ENCODE peak calls at places on chromosome 17, in eight cellular contexts. One of them, this sample, is unnamed.

GRCh38 chr17:79490530-79490929 is 120.3 kb downstream of the RBFOX3 start:
- DNase-seq in OCI-M1: no peak
- DNase-seq in ELR: no peak
- DNase-seq in stimulated activated CD4-positive, alpha-beta T cell treated with anti-CD3 and anti-CD28 coated beads, Interleukin-2, amount 100 ng/mL, for 24 hours: no peak
- DNase-seq in hypothalamus: no peak
- DNase-seq in endothelial cell: no peak
- DNase-seq in neural crest cell: no peak
- DNase-seq in HCEC 1CT: no peak
- DNase-seq in this sample: no peak

GRCh38 chr17:10151667-10152496 is 46.5 kb downstream of the GAS7 start:
- DNase-seq in OCI-M1: peak
- DNase-seq in ELR: no peak
- DNase-seq in stimulated activated CD4-positive, alpha-beta T cell treated with anti-CD3 and anti-CD28 coated beads, Interleukin-2, amount 100 ng/mL, for 24 hours: no peak
- DNase-seq in hypothalamus: no peak
- DNase-seq in endothelial cell: no peak
- DNase-seq in neural crest cell: no peak
- DNase-seq in HCEC 1CT: no peak
- DNase-seq in this sample: peak

GRCh38 chr17:76461765-76462555 is 5.4 kb upstream of the AANAT start:
- DNase-seq in OCI-M1: no peak
- DNase-seq in ELR: no peak
- DNase-seq in stimulated activated CD4-positive, alpha-beta T cell treated with anti-CD3 and anti-CD28 coated beads, Interleukin-2, amount 100 ng/mL, for 24 hours: no peak
- DNase-seq in hypothalamus: no peak
- DNase-seq in endothelial cell: no peak
- DNase-seq in neural crest cell: no peak
- DNase-seq in HCEC 1CT: no peak
- DNase-seq in this sample: no peak

GRCh38 chr17:80108321-80108971 is 7.1 kb downstream of the GAA start:
- DNase-seq in OCI-M1: no peak
- DNase-seq in ELR: no peak
- DNase-seq in stimulated activated CD4-positive, alpha-beta T cell treated with anti-CD3 and anti-CD28 coated beads, Interleukin-2, amount 100 ng/mL, for 24 hours: no peak
- DNase-seq in hypothalamus: no peak
- DNase-seq in endothelial cell: no peak
- DNase-seq in neural crest cell: no peak
- DNase-seq in HCEC 1CT: no peak
- DNase-seq in this sample: no peak

GRCh38 chr17:55278173-55278748 is 13.5 kb downstream of the HLF start:
- DNase-seq in OCI-M1: no peak
- DNase-seq in ELR: no peak
- DNase-seq in stimulated activated CD4-positive, alpha-beta T cell treated with anti-CD3 and anti-CD28 coated beads, Interleukin-2, amount 100 ng/mL, for 24 hours: no peak
- DNase-seq in hypothalamus: no peak
- DNase-seq in endothelial cell: no peak
- DNase-seq in neural crest cell: no peak
- DNase-seq in HCEC 1CT: no peak
- DNase-seq in this sample: no peak

GRCh38 chr17:40540448-40540847 is 24.8 kb downstream of the CCR7 start:
- DNase-seq in OCI-M1: no peak
- DNase-seq in ELR: no peak
- DNase-seq in stimulated activated CD4-positive, alpha-beta T cell treated with anti-CD3 and anti-CD28 coated beads, Interleukin-2, amount 100 ng/mL, for 24 hours: peak
- DNase-seq in hypothalamus: no peak
- DNase-seq in endothelial cell: no peak
- DNase-seq in neural crest cell: no peak
- DNase-seq in HCEC 1CT: no peak
- DNase-seq in this sample: no peak

GRCh38 chr17:66865151-66865550 is 30.2 kb downstream of the CACNG5 start:
- DNase-seq in OCI-M1: no peak
- DNase-seq in ELR: peak
- DNase-seq in stimulated activated CD4-positive, alpha-beta T cell treated with anti-CD3 and anti-CD28 coated beads, Interleukin-2, amount 100 ng/mL, for 24 hours: no peak
- DNase-seq in hypothalamus: no peak
- DNase-seq in endothelial cell: no peak
- DNase-seq in neural crest cell: no peak
- DNase-seq in HCEC 1CT: peak
- DNase-seq in this sample: no peak

GRCh38 chr17:48037036-48037881 is at the start of gene COPZ2:
- DNase-seq in OCI-M1: peak
- DNase-seq in ELR: peak
- DNase-seq in stimulated activated CD4-positive, alpha-beta T cell treated with anti-CD3 and anti-CD28 coated beads, Interleukin-2, amount 100 ng/mL, for 24 hours: peak
- DNase-seq in hypothalamus: no peak
- DNase-seq in endothelial cell: peak
- DNase-seq in neural crest cell: peak
- DNase-seq in HCEC 1CT: peak
- DNase-seq in this sample: peak

GRCh38 chr17:2002767-2003329 is 22.3 kb downstream of the RTN4RL1 start:
- DNase-seq in OCI-M1: no peak
- DNase-seq in ELR: no peak
- DNase-seq in stimulated activated CD4-positive, alpha-beta T cell treated with anti-CD3 and anti-CD28 coated beads, Interleukin-2, amount 100 ng/mL, for 24 hours: no peak
- DNase-seq in hypothalamus: no peak
- DNase-seq in endothelial cell: no peak
- DNase-seq in neural crest cell: no peak
- DNase-seq in HCEC 1CT: no peak
- DNase-seq in this sample: no peak

GRCh38 chr17:29145289-29146058 is 34.7 kb downstream of the MYO18A start:
- DNase-seq in OCI-M1: peak
- DNase-seq in ELR: peak
- DNase-seq in stimulated activated CD4-positive, alpha-beta T cell treated with anti-CD3 and anti-CD28 coated beads, Interleukin-2, amount 100 ng/mL, for 24 hours: peak
- DNase-seq in hypothalamus: peak
- DNase-seq in endothelial cell: peak
- DNase-seq in neural crest cell: peak
- DNase-seq in HCEC 1CT: peak
- DNase-seq in this sample: peak

GRCh38 chr17:59890720-59891119 is 2.0 kb downstream of the TUBD1 start:
- DNase-seq in OCI-M1: peak
- DNase-seq in ELR: peak
- DNase-seq in stimulated activated CD4-positive, alpha-beta T cell treated with anti-CD3 and anti-CD28 coated beads, Interleukin-2, amount 100 ng/mL, for 24 hours: no peak
- DNase-seq in hypothalamus: no peak
- DNase-seq in endothelial cell: no peak
- DNase-seq in neural crest cell: no peak
- DNase-seq in HCEC 1CT: no peak
- DNase-seq in this sample: peak

GRCh38 chr17:18182190-18182977 is 1.2 kb upstream of the ALKBH5 start:
- DNase-seq in OCI-M1: peak
- DNase-seq in ELR: peak
- DNase-seq in stimulated activated CD4-positive, alpha-beta T cell treated with anti-CD3 and anti-CD28 coated beads, Interleukin-2, amount 100 ng/mL, for 24 hours: peak
- DNase-seq in hypothalamus: no peak
- DNase-seq in endothelial cell: peak
- DNase-seq in neural crest cell: no peak
- DNase-seq in HCEC 1CT: no peak
- DNase-seq in this sample: no peak

GRCh38 chr17:57788710-57789109 is 43.6 kb upstream of the CCDC182 start:
- DNase-seq in OCI-M1: no peak
- DNase-seq in ELR: no peak
- DNase-seq in stimulated activated CD4-positive, alpha-beta T cell treated with anti-CD3 and anti-CD28 coated beads, Interleukin-2, amount 100 ng/mL, for 24 hours: no peak
- DNase-seq in hypothalamus: no peak
- DNase-seq in endothelial cell: no peak
- DNase-seq in neural crest cell: no peak
- DNase-seq in HCEC 1CT: no peak
- DNase-seq in this sample: no peak

GRCh38 chr17:44030482-44030881 is 15.7 kb upstream of the TMEM101 start:
- DNase-seq in OCI-M1: no peak
- DNase-seq in ELR: no peak
- DNase-seq in stimulated activated CD4-positive, alpha-beta T cell treated with anti-CD3 and anti-CD28 coated beads, Interleukin-2, amount 100 ng/mL, for 24 hours: no peak
- DNase-seq in hypothalamus: no peak
- DNase-seq in endothelial cell: no peak
- DNase-seq in neural crest cell: no peak
- DNase-seq in HCEC 1CT: no peak
- DNase-seq in this sample: no peak

GRCh38 chr17:27396941-27397340 is 59.3 kb upstream of the KSR1 start:
- DNase-seq in OCI-M1: no peak
- DNase-seq in ELR: no peak
- DNase-seq in stimulated activated CD4-positive, alpha-beta T cell treated with anti-CD3 and anti-CD28 coated beads, Interleukin-2, amount 100 ng/mL, for 24 hours: no peak
- DNase-seq in hypothalamus: no peak
- DNase-seq in endothelial cell: no peak
- DNase-seq in neural crest cell: no peak
- DNase-seq in HCEC 1CT: no peak
- DNase-seq in this sample: peak

GRCh38 chr17:29341726-29342125 is 47.8 kb upstream of the NUFIP2 start:
- DNase-seq in OCI-M1: peak
- DNase-seq in ELR: peak
- DNase-seq in stimulated activated CD4-positive, alpha-beta T cell treated with anti-CD3 and anti-CD28 coated beads, Interleukin-2, amount 100 ng/mL, for 24 hours: no peak
- DNase-seq in hypothalamus: no peak
- DNase-seq in endothelial cell: no peak
- DNase-seq in neural crest cell: no peak
- DNase-seq in HCEC 1CT: peak
- DNase-seq in this sample: no peak

GRCh38 chr17:70621593-70621992 is 452.3 kb downstream of the KCNJ2 start:
- DNase-seq in OCI-M1: no peak
- DNase-seq in ELR: peak
- DNase-seq in stimulated activated CD4-positive, alpha-beta T cell treated with anti-CD3 and anti-CD28 coated beads, Interleukin-2, amount 100 ng/mL, for 24 hours: no peak
- DNase-seq in hypothalamus: no peak
- DNase-seq in endothelial cell: no peak
- DNase-seq in neural crest cell: no peak
- DNase-seq in HCEC 1CT: no peak
- DNase-seq in this sample: peak

GRCh38 chr17:7855643-7856080 is 796 bp downstream of the TMEM88 start:
- DNase-seq in OCI-M1: no peak
- DNase-seq in ELR: no peak
- DNase-seq in stimulated activated CD4-positive, alpha-beta T cell treated with anti-CD3 and anti-CD28 coated beads, Interleukin-2, amount 100 ng/mL, for 24 hours: no peak
- DNase-seq in hypothalamus: no peak
- DNase-seq in endothelial cell: no peak
- DNase-seq in neural crest cell: peak
- DNase-seq in HCEC 1CT: no peak
- DNase-seq in this sample: no peak

GRCh38 chr17:37483311-37484039 is 6.2 kb upstream of the DUSP14 start:
- DNase-seq in OCI-M1: no peak
- DNase-seq in ELR: peak
- DNase-seq in stimulated activated CD4-positive, alpha-beta T cell treated with anti-CD3 and anti-CD28 coated beads, Interleukin-2, amount 100 ng/mL, for 24 hours: no peak
- DNase-seq in hypothalamus: no peak
- DNase-seq in endothelial cell: no peak
- DNase-seq in neural crest cell: no peak
- DNase-seq in HCEC 1CT: peak
- DNase-seq in this sample: peak

GRCh38 chr17:79562117-79562805 is 48.6 kb downstream of the RBFOX3 start:
- DNase-seq in OCI-M1: no peak
- DNase-seq in ELR: no peak
- DNase-seq in stimulated activated CD4-positive, alpha-beta T cell treated with anti-CD3 and anti-CD28 coated beads, Interleukin-2, amount 100 ng/mL, for 24 hours: no peak
- DNase-seq in hypothalamus: no peak
- DNase-seq in endothelial cell: no peak
- DNase-seq in neural crest cell: no peak
- DNase-seq in HCEC 1CT: no peak
- DNase-seq in this sample: no peak

GRCh38 chr17:14950216-14950615 is 314.9 kb downstream of the PMP22 start:
- DNase-seq in OCI-M1: no peak
- DNase-seq in ELR: no peak
- DNase-seq in stimulated activated CD4-positive, alpha-beta T cell treated with anti-CD3 and anti-CD28 coated beads, Interleukin-2, amount 100 ng/mL, for 24 hours: no peak
- DNase-seq in hypothalamus: no peak
- DNase-seq in endothelial cell: no peak
- DNase-seq in neural crest cell: no peak
- DNase-seq in HCEC 1CT: no peak
- DNase-seq in this sample: peak

This sample was measured in astrocyte of the hippocampus.